ENCODE peak calls at places on chromosomes 13 and 19, in four cellular contexts. R is upper lobe of left lung, Z is HepG2, D is gastrocnemius medialis. Y is an unnamed sample. For H3K36me3, the result is how much of the 10 kb centered on the place peaks cover.

GRCh38 chr13:24625870-24626419 is 54.3 kb upstream of the ATP12A start:
- DNase-seq in R (no peak), Z (no peak), D (no peak), Y (no peak)

GRCh38 chr13:73090116-73090811 is 31.5 kb downstream of the KLF5 start:
- DNase-seq in R (peak), Z (peak), D (no peak), Y (no peak)

GRCh38 chr13:66477816-66478215 is 752.3 kb downstream of the PCDH9 start:
- DNase-seq in R (no peak), Z (no peak), D (no peak), Y (no peak)

GRCh38 chr19:46609511-46610412 is 8.6 kb downstream of the CALM3 start:
- DNase-seq in R (no peak), Z (no peak), D (no peak), Y (no peak)

GRCh38 chr19:7979559-7979958 is 25.9 kb downstream of the ELAVL1 start:
- DNase-seq in R (no peak), Z (no peak), D (no peak), Y (no peak)

GRCh38 chr13:110991991-110992508 is 77.2 kb upstream of the ANKRD10 start:
- DNase-seq in R (no peak), Z (no peak), D (no peak), Y (no peak)

GRCh38 chr19:14113762-14114414 is 3.7 kb downstream of the PRKACA start:
- DNase-seq in R (no peak), Z (no peak), D (peak), Y (no peak)

GRCh38 chr13:50268500-50268899 is 253.3 kb downstream of the KCNRG start:
- DNase-seq in R (no peak), Z (no peak), D (no peak), Y (no peak)

GRCh38 chr13:76707360-76707759 is 178.8 kb downstream of the KCTD12 start:
- DNase-seq in R (no peak), Z (no peak), D (no peak), Y (no peak)

GRCh38 chr13:109156181-109156935 is 526.9 kb downstream of the MYO16 start:
- DNase-seq in R (no peak), Z (no peak), D (peak), Y (no peak)

GRCh38 chr13:111893071-111893606 is 173.8 kb upstream of the SOX1 start:
- DNase-seq in R (no peak), Z (no peak), D (no peak), Y (no peak)

GRCh38 chr19:49347835-49348234 is 12.6 kb downstream of the CD37 start:
- DNase-seq in R (no peak), Z (peak), D (no peak), Y (no peak)

GRCh38 chr13:29454931-29455481 is 140.5 kb downstream of the SLC7A1 start:
- DNase-seq in R (no peak), Z (peak), D (no peak), Y (no peak)

GRCh38 chr19:5623397-5624153 is 692 bp downstream of the SAFB start:
- DNase-seq in R (no peak), Z (no peak), D (no peak), Y (peak)

GRCh38 chr19:58218899-58219298 is 9.8 kb upstream of the ZNF544 start:
- DNase-seq in R (no peak), Z (peak), D (no peak), Y (no peak)

GRCh38 chr19:40804783-40805242 is 5.8 kb downstream of the EGLN2 start:
- DNase-seq in R (no peak), Z (no peak), D (no peak), Y (no peak)

GRCh38 chr13:59924256-59924655 is 239.5 kb downstream of the DIAPH3 start:
- DNase-seq in R (no peak), Z (no peak), D (no peak), Y (no peak)

GRCh38 chr19:28148554-28148953 is 1064.4 kb downstream of the UQCRFS1 start:
- DNase-seq in R (no peak), Z (no peak), D (no peak), Y (no peak)

GRCh38 chr19:17076539-17076919 is 952 bp downstream of the MYO9B start:
- DNase-seq in R (no peak), Z (no peak), D (no peak), Y (no peak)

GRCh38 chr13:99467764-99468163 is 33.5 kb upstream of the TM9SF2 start:
- DNase-seq in R (no peak), Z (no peak), D (no peak), Y (no peak)

GRCh38 chr13:26254583-26255102 is 714 bp downstream of the CDK8 start:
- DNase-seq in R (peak), Z (peak), D (peak), Y (peak)

GRCh38 chr19:17282488-17283256 is 971 bp downstream of the ANKLE1 start:
- DNase-seq in R (peak), Z (peak), D (peak), Y (peak)

GRCh38 chr13:34462843-34463242 is 479.2 kb upstream of the NBEA start:
- DNase-seq in R (no peak), Z (no peak), D (no peak), Y (no peak)

GRCh38 chr13:38856065-38856464 is 134.6 kb downstream of the STOML3 start:
- DNase-seq in R (no peak), Z (no peak), D (no peak), Y (no peak)

GRCh38 chr19:39125554-39126311 is at the start of gene PAK4:
- DNase-seq in R (peak), Z (peak), D (peak), Y (peak)
- TF ChIP-seq POLR2A in R (no peak), Z (peak), D (peak), Y (peak)

GRCh38 chr13:45011198-45011597 is 21.9 kb downstream of the GPALPP1 start:
- DNase-seq in R (no peak), Z (no peak), D (no peak), Y (no peak)
- H3K36me3 ChIP-seq in R (under half), Z (under half), D (under half), Y (under half)

DNA sequence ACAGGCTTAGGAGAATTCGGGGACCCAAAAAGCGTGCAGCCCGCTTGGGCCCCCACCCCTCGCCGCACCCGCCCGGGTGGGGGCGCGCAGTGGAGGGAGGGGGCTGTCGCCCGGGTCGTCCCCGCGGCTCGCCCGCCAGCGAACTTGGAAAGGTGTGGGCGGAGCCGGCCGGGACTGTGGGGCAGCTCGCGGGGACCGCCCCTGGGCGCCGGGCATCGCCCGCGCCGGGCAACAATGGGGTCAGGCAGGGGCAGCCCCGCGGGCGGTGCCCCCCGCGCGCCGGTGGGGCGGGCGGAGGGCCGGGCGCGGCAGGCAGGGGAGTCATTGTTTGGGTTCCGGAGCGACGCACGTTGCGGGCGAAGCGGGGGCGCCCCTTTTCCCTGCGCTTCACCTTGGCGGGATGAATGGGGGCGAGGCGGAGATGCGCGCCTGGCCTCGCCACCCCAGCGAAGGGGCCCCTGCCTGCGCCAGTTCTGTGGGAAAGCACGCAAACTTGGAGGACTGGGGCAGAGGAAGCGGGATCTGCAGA is 637 bp upstream of the KLF12 start:
- DNase-seq in R (peak), Z (no peak), D (no peak), Y (peak)
- TF ChIP-seq POLR2A in R (no peak), Z (no peak), D (no peak), Y (no peak)

DNA sequence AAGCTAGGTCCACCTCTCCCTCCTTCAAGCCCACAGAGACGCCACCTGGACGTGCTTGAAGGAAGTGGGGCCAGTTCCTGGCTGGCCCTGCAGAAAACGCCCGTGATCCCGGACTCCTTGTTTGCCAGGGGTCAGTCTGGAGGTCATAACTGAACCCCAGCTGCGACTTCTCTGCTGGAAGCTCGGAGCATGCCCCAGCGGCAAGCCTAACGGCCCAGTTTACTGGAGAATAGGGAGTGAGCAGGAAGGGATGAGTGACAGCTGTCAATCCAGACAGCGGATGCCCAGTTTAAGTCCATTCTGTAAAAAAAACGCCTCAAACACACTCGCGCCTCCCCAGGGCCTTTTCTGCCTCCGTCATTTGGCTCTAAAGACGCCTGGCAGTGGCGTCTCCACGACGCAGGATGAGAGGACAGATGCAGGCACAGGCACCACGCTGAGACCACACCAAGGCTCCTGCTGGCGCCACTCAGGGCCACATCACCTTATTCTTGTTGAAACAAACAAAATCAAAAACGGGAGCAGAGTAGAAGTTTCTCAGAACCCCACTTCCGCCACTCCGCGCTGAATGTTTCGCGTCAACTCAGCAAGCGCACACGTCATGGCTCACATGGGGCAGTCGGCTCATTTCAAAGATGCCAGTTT is 57.6 kb downstream of the RASA3 start:
- DNase-seq in R (peak), Z (no peak), D (no peak), Y (peak)
- H3K36me3 ChIP-seq in R (under half), Z (under half), D (under half), Y (under half)